ENCODE peak calls at places on chromosomes 4 and X, in ten cellular contexts. O, T, R, M, G, A, Y, K, N and B are unnamed samples.

GRCh38 chrX:78838709-78839108 is 91.2 kb downstream of the LPAR4 start:
- DNase-seq in O (no peak), N (no peak), K (no peak), G (no peak), Y (no peak), A (no peak), R (no peak), T (no peak), M (no peak), B (no peak)

GRCh38 chr4:111945014-111945413 is 200.2 kb upstream of the FAM241A start:
- DNase-seq in N (no peak), K (peak), R (no peak), A (peak), O (no peak), M (no peak), G (no peak), T (no peak), Y (no peak), B (no peak)

GRCh38 chr4:186936496-186937375 is 213.1 kb upstream of the FAT1 start:
- DNase-seq in G (no peak), K (peak), R (no peak), N (no peak), Y (no peak), M (peak), T (no peak), O (peak), A (peak), B (no peak)

GRCh38 chr4:102139132-102139573 is 206.1 kb downstream of the SLC39A8 start:
- DNase-seq in N (no peak), A (peak), K (peak), R (no peak), T (no peak), M (peak), G (no peak), Y (no peak), O (no peak), B (no peak)

GRCh38 chr4:128571747-128572146 is 237.8 kb upstream of the JADE1 start:
- DNase-seq in M (peak), O (peak), R (no peak), T (no peak), K (peak), N (no peak), Y (no peak), G (peak), A (peak), B (no peak)

GRCh38 chr4:77358315-77358928 is 201.4 kb downstream of the CCNG2 start:
- DNase-seq in K (peak), A (peak), O (peak), M (peak), N (peak), Y (peak), G (peak), T (peak), R (no peak), B (peak)

GRCh38 chr4:55947912-55948725 is 626 bp upstream of the CEP135 start:
- DNase-seq in K (peak), O (peak), M (peak), N (no peak), R (peak), Y (no peak), T (peak), G (no peak), A (peak), B (peak)

GRCh38 chr4:30757357-30757756 is 37.2 kb downstream of the PCDH7 start:
- DNase-seq in A (peak), K (peak), T (no peak), M (no peak), O (peak), G (no peak), N (no peak), R (no peak), Y (no peak), B (no peak)

GRCh38 chr4:38188631-38189101 is 228.5 kb downstream of the PTTG2 start:
- DNase-seq in O (no peak), A (no peak), N (no peak), K (peak), M (no peak), R (no peak), T (no peak), Y (no peak), G (no peak), B (no peak)

GRCh38 chrX:90617710-90618325 is 696.1 kb downstream of the TGIF2LX start:
- DNase-seq in R (no peak), A (no peak), M (no peak), G (no peak), O (no peak), Y (no peak), T (no peak), N (no peak), K (no peak), B (no peak)

GRCh38 chr4:121869841-121870822 is at the start of gene BBS7:
- DNase-seq in T (peak), G (peak), M (peak), A (peak), R (peak), Y (peak), O (peak), N (peak), K (peak), B (peak)

GRCh38 chr4:140423106-140423505 is 4.3 kb downstream of the CLGN start:
- DNase-seq in G (no peak), N (no peak), T (no peak), M (no peak), K (peak), A (no peak), R (no peak), Y (no peak), O (no peak), B (no peak)

GRCh38 chr4:47085661-47086060 is 54.3 kb downstream of the GABRB1 start:
- DNase-seq in O (no peak), K (no peak), N (no peak), G (no peak), A (no peak), M (no peak), Y (no peak), T (no peak), R (no peak), B (no peak)

GRCh38 chr4:181437895-181438294 is 805.3 kb upstream of the TENM3 start:
- DNase-seq in O (no peak), R (no peak), G (no peak), T (no peak), Y (no peak), N (no peak), K (no peak), A (no peak), M (no peak), B (no peak)

GRCh38 chr4:10619220-10619619 is 65.3 kb downstream of the CLNK start:
- DNase-seq in T (no peak), K (no peak), M (no peak), Y (no peak), G (no peak), R (no peak), A (peak), N (no peak), O (no peak), B (no peak)

GRCh38 chr4:169968999-169969398 is 57.2 kb downstream of the MFAP3L start:
- DNase-seq in T (no peak), M (no peak), O (no peak), G (no peak), Y (no peak), A (peak), N (no peak), R (no peak), K (peak), B (no peak)

GRCh38 chrX:79719568-79720231 is 294.9 kb upstream of the TBX22 start:
- DNase-seq in T (no peak), K (no peak), Y (no peak), O (no peak), R (no peak), N (no peak), A (no peak), G (no peak), M (no peak), B (no peak)

GRCh38 chr4:46979283-46979682 is 14.1 kb downstream of the GABRA4 start:
- DNase-seq in G (no peak), A (no peak), M (no peak), T (no peak), N (no peak), R (no peak), O (no peak), Y (no peak), K (no peak), B (no peak)

GRCh38 chrX:23952984-23953907 is 45.4 kb downstream of the CXorf58 start:
- DNase-seq in M (no peak), R (peak), A (no peak), K (no peak), N (peak), O (no peak), G (no peak), Y (no peak), T (no peak), B (peak)

GRCh38 chr4:4694296-4694772 is 152.5 kb upstream of the STX18 start:
- DNase-seq in R (no peak), G (peak), K (peak), A (no peak), N (no peak), M (no peak), Y (no peak), T (no peak), O (no peak), B (no peak)

GRCh38 chrX:48896611-48897011 is 957 bp downstream of the TIMM17B start:
- DNase-seq in N (no peak), R (no peak), Y (no peak), G (no peak), T (no peak), A (peak), O (no peak), K (peak), M (no peak), B (no peak)

GRCh38 chr4:62470020-62470419 is 1269.9 kb downstream of the ADGRL3 start:
- DNase-seq in T (no peak), Y (no peak), R (no peak), A (no peak), K (no peak), O (no peak), M (no peak), N (no peak), G (no peak), B (no peak)

GRCh38 chr4:67167849-67168248 is 377.5 kb downstream of the CENPC start:
- DNase-seq in N (no peak), R (no peak), M (no peak), A (no peak), G (no peak), K (no peak), Y (no peak), O (no peak), T (no peak), B (no peak)

GRCh38 chr4:73317092-73317491 is 58.5 kb upstream of the ANKRD17 start:
- DNase-seq in T (no peak), Y (no peak), G (no peak), K (no peak), O (no peak), N (no peak), R (no peak), M (no peak), A (no peak), B (no peak)

GRCh38 chr4:128707864-128708263 is 101.6 kb upstream of the JADE1 start:
- DNase-seq in R (no peak), K (peak), T (no peak), G (no peak), N (no peak), M (no peak), A (peak), O (no peak), Y (no peak), B (no peak)